ENCODE peak calls at places on chromosomes 5 and 9, in five cellular contexts. Z is prostate gland, R is Peyer's patch, G is ovary, S is GM23338. X is an unnamed sample.
A peak's percentile ranks its signal among the peaks of the same experiment; 100 is the strongest.

GRCh38 chr5:67063055-67063454 is 133.5 kb downstream of the CD180 start:
- DNase-seq in R (no peak), G (no peak), Z (no peak), S (no peak), X (no peak)

GRCh38 chr5:90440644-90441043 is 31.1 kb upstream of the CETN3 start:
- DNase-seq in R (no peak), G (no peak), Z (no peak), S (no peak), X (no peak)

GRCh38 chr9:120873512-120873911 is 3.5 kb downstream of the PHF19 start:
- DNase-seq in S (peak; percentile 97), R (no peak), Z (no peak), G (no peak), X (no peak)

GRCh38 chr9:135531096-135531495 is 9.9 kb downstream of the LCN1 start:
- DNase-seq in R (peak; percentile 24), G (no peak), S (no peak), Z (no peak), X (no peak)

GRCh38 chr9:110744753-110745522 is 76.3 kb downstream of the MUSK start:
- DNase-seq in Z (peak; percentile 26), G (peak; percentile 38), S (no peak), R (peak; percentile 50), X (no peak)

GRCh38 chr5:54996476-54996875 is 11.1 kb upstream of the ESM1 start:
- DNase-seq in R (no peak), S (no peak), G (no peak), Z (no peak), X (no peak)

GRCh38 chr9:85973238-85973637 is 32.3 kb downstream of the NAA35 start:
- DNase-seq in G (no peak), Z (no peak), S (no peak), R (no peak), X (no peak)

GRCh38 chr5:85647349-85648127 is 970.2 kb upstream of the COX7C start:
- DNase-seq in S (no peak), Z (no peak), G (no peak), R (no peak), X (no peak)

GRCh38 chr5:6220346-6221088 is 157.8 kb downstream of the MED10 start:
- DNase-seq in R (no peak), S (no peak), Z (no peak), G (no peak), X (peak; percentile 26)

GRCh38 chr5:10567781-10568321 is 4.0 kb downstream of the ANKRD33B start:
- DNase-seq in Z (no peak), R (peak; percentile 37), S (no peak), G (no peak), X (peak; percentile 36)

GRCh38 chr5:181189363-181189961 is 15.5 kb downstream of the TRIM7 start:
- DNase-seq in S (peak; percentile 36), Z (no peak), G (peak; percentile 53), R (peak; percentile 71), X (peak; percentile 52)

GRCh38 chr9:118362123-118362522 is 657.9 kb downstream of the TLR4 start:
- DNase-seq in S (no peak), G (no peak), Z (no peak), R (no peak), X (no peak)

GRCh38 chr5:168308976-168309598 is 17.6 kb downstream of the WWC1 start:
- DNase-seq in G (no peak), S (no peak), Z (no peak), R (no peak), X (no peak)

GRCh38 chr5:176892663-176893062 is 6.5 kb downstream of the HK3 start:
- DNase-seq in R (no peak), S (no peak), Z (no peak), G (no peak), X (peak; percentile 0)

GRCh38 chr9:134423166-134423565 is 96.9 kb downstream of the RXRA start:
- DNase-seq in R (no peak), G (no peak), S (no peak), Z (no peak), X (no peak)
- H3K4me1 ChIP-seq in R (no peaks in the 10 kb centered on the region), G (peaks cover 54% of the 10 kb centered on the region), S (no peaks in the 10 kb centered on the region), Z (peaks cover 17% of the 10 kb centered on the region), X (no peaks in the 10 kb centered on the region)

DNA sequence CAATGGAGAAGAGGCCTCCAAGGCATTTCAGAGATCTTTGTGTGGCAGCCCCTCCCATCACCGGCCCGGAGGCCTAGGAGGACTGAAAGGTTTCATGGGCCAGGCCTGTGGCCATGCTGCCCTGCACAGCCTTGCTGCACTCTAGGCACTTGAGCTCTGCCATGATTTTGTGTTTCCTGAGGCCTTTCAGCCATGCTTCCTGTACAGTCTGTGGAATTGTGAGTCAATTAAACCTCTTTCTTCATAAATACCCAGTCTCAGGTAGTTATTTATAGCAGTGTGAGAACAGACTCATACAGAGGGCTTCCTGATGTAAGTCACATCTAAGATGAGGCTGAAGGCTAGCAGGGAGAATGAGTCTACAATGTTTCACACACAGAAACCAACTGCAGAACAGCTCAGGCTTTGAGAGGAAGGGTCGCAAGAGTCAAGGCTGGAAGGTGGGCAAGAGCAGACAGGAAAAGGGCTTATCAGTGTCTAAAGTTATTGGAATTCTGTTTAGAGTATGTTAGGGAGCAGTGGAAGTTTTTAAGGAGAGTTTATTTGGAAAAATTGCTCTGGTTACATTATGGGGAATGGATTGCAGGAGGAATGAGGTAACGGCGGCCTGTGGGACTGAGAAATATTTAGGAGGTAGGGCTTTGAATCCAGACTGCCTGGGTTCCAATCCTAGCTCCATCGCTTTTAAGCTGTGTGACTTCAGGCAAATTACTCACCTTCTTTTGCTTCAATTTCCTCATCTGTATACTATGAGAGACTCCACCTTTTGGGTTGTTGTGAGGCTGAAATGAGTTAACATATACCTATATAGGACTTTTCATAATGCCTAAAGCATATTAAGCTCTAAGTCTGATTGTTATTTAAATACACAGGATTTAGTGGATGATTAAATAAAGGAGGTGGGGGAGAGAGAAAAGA is 291.2 kb downstream of the CWC27 start:
- DNase-seq in R (no peak), S (no peak), G (no peak), Z (no peak), X (no peak)
- TF ChIP-seq CTCF in R (no peak), S (no peak), G (no peak), Z (no peak), X (no peak)

GRCh38 chr9:131409458-131409992 is 15.6 kb downstream of the PRRC2B start:
- DNase-seq in Z (no peak), S (no peak), G (no peak), R (no peak), X (no peak)

GRCh38 chr9:131411719-131412681 is 18.1 kb downstream of the PRRC2B start:
- DNase-seq in Z (no peak), G (no peak), R (no peak), S (no peak), X (no peak)

GRCh38 chr9:131407717-131408195 is 13.9 kb downstream of the PRRC2B start:
- DNase-seq in R (peak; percentile 61), G (no peak), Z (peak; percentile 38), S (peak; percentile 82), X (peak; percentile 78)

GRCh38 chr9:131406567-131407436 is 12.9 kb downstream of the PRRC2B start:
- DNase-seq in G (no peak), R (no peak), S (no peak), Z (no peak), X (no peak)

GRCh38 chr9:131410051-131410491 is 16.2 kb downstream of the PRRC2B start:
- DNase-seq in Z (no peak), R (no peak), G (no peak), S (no peak), X (no peak)
- H3K4me1 ChIP-seq in Z (peaks cover 32% of the 10 kb centered on the region), R (peaks cover 38% of the 10 kb centered on the region), G (peaks cover 48% of the 10 kb centered on the region), S (peaks cover 68% of the 10 kb centered on the region), X (peaks cover 43% of the 10 kb centered on the region)

GRCh38 chr5:96256795-96257470 is 176.1 kb downstream of the PCSK1 start:
- DNase-seq in R (peak; percentile 63), S (peak; percentile 18), Z (no peak), G (no peak), X (peak; percentile 39)
- TF ChIP-seq CTCF in R (peak; percentile 11), S (no peak), Z (no peak), G (no peak), X (no peak)